ENCODE peak calls at places on chromosomes 2 and 18, in five cellular contexts. C, Y, U, W and I are unnamed samples. For H3K27me3, the result is how much of the 10 kb centered on the place peaks cover.

GRCh38 chr2:42918671-42919335 is 126.4 kb upstream of the HAAO start:
- DNase-seq in C (no peak), Y (no peak), U (no peak), W (no peak), I (no peak)

GRCh38 chr2:131058214-131058613 is 35.0 kb downstream of the FAM168B start:
- DNase-seq in C (no peak), Y (no peak), U (no peak), W (no peak), I (no peak)

GRCh38 chr18:22728481-22729105 is 204.5 kb upstream of the RBBP8 start:
- DNase-seq in C (no peak), Y (no peak), U (no peak), W (no peak), I (no peak)

GRCh38 chr18:3273042-3273441 is 11.1 kb downstream of the MYL12B start:
- DNase-seq in C (no peak), Y (no peak), U (no peak), W (no peak), I (no peak)

GRCh38 chr2:180656455-180656847 is 324.0 kb upstream of the UBE2E3 start:
- DNase-seq in C (no peak), Y (peak), U (no peak), W (peak), I (no peak)

GRCh38 chr2:221676566-221677172 is 104.6 kb upstream of the EPHA4 start:
- DNase-seq in C (no peak), Y (no peak), U (no peak), W (no peak), I (no peak)

GRCh38 chr2:219495531-219496122 is 3.1 kb upstream of the GMPPA start:
- DNase-seq in C (no peak), Y (peak), U (peak), W (peak), I (peak)

GRCh38 chr2:202950592-202950991 is 38.5 kb downstream of the CARF start:
- DNase-seq in C (no peak), Y (no peak), U (peak), W (no peak), I (no peak)

GRCh38 chr2:237500681-237501424 is 13.8 kb downstream of the MLPH start:
- DNase-seq in C (peak), Y (peak), U (peak), W (no peak), I (no peak)

GRCh38 chr2:206443735-206444527 is 599 bp downstream of the ADAM23 start:
- DNase-seq in C (no peak), Y (no peak), U (no peak), W (no peak), I (no peak)

GRCh38 chr2:170845343-170845742 is 28.7 kb downstream of the GAD1 start:
- DNase-seq in C (no peak), Y (peak), U (peak), W (no peak), I (no peak)

GRCh38 chr18:74868461-74868860 is 270.8 kb downstream of the ZNF407 start:
- DNase-seq in C (no peak), Y (no peak), U (no peak), W (no peak), I (no peak)

GRCh38 chr2:239377591-239377990 is 23.2 kb downstream of the HDAC4 start:
- DNase-seq in C (no peak), Y (no peak), U (no peak), W (no peak), I (no peak)

GRCh38 chr2:239154971-239155805 is 245.6 kb downstream of the HDAC4 start:
- DNase-seq in C (no peak), Y (no peak), U (no peak), W (no peak), I (no peak)

GRCh38 chr2:127953849-127954248 is 68.1 kb upstream of the AMMECR1L start:
- DNase-seq in C (no peak), Y (peak), U (no peak), W (no peak), I (no peak)

GRCh38 chr2:75540994-75541393 is 19.7 kb downstream of the EVA1A start:
- DNase-seq in C (no peak), Y (no peak), U (no peak), W (no peak), I (no peak)

GRCh38 chr2:131016826-131017596 is 76.2 kb downstream of the FAM168B start:
- DNase-seq in C (no peak), Y (no peak), U (no peak), W (peak), I (no peak)

GRCh38 chr2:29367986-29368677 is 252.9 kb downstream of the CLIP4 start:
- DNase-seq in C (no peak), Y (no peak), U (no peak), W (no peak), I (no peak)

GRCh38 chr2:16656784-16657391 is 8.7 kb downstream of the CYRIA start:
- DNase-seq in C (no peak), Y (no peak), U (no peak), W (no peak), I (peak)

GRCh38 chr2:54760310-54760709 is 36.8 kb downstream of the EML6 start:
- DNase-seq in C (no peak), Y (no peak), U (no peak), W (no peak), I (no peak)

GRCh38 chr18:31250902-31251301 is 67.1 kb upstream of the DSG1 start:
- DNase-seq in C (no peak), Y (no peak), U (no peak), W (no peak), I (no peak)

GRCh38 chr2:106115250-106115649 is 78.9 kb downstream of the UXS1 start:
- DNase-seq in C (no peak), Y (peak), U (peak), W (peak), I (no peak)

GRCh38 chr2:148614332-148615049 is 30.1 kb upstream of the EPC2 start:
- DNase-seq in C (peak), Y (peak), U (peak), W (no peak), I (peak)

GRCh38 chr18:71443726-71444480 is 1100.2 kb downstream of the CBLN2 start:
- DNase-seq in C (no peak), Y (no peak), U (no peak), W (no peak), I (no peak)

GRCh38 chr2:163801499-163801893 is 65.7 kb upstream of the FIGN start:
- DNase-seq in C (no peak), Y (no peak), U (no peak), W (no peak), I (no peak)

GRCh38 chr2:124081154-124081771 is 56.2 kb downstream of the CNTNAP5 start:
- DNase-seq in C (no peak), Y (no peak), U (no peak), W (no peak), I (no peak)

GRCh38 chr2:172740871-172741270 is 5.2 kb downstream of the RAPGEF4 start:
- DNase-seq in C (no peak), Y (no peak), U (no peak), W (no peak), I (no peak)

GRCh38 chr2:40130251-40130994 is 321.5 kb downstream of the SLC8A1 start:
- DNase-seq in C (no peak), Y (no peak), U (no peak), W (no peak), I (no peak)

GRCh38 chr2:31429759-31430438 is 15.4 kb upstream of the XDH start:
- DNase-seq in C (no peak), Y (peak), U (no peak), W (no peak), I (no peak)

GRCh38 chr18:47118986-47119385 is 31.3 kb downstream of the HDHD2 start:
- DNase-seq in C (no peak), Y (no peak), U (no peak), W (no peak), I (no peak)

GRCh38 chr18:76126327-76126726 is 368.7 kb downstream of the ZNF516 start:
- DNase-seq in C (peak), Y (no peak), U (no peak), W (no peak), I (no peak)

GRCh38 chr2:101750688-101751087 is 53.2 kb downstream of the MAP4K4 start:
- DNase-seq in C (no peak), Y (no peak), U (no peak), W (peak), I (no peak)

GRCh38 chr18:49757513-49758262 is 55.6 kb downstream of the ACAA2 start:
- DNase-seq in C (no peak), Y (peak), U (peak), W (no peak), I (no peak)

GRCh38 chr2:39704540-39704939 is 38.8 kb downstream of the TMEM178A start:
- DNase-seq in C (no peak), Y (no peak), U (no peak), W (peak), I (no peak)

GRCh38 chr2:181106789-181107418 is 126.5 kb downstream of the UBE2E3 start:
- DNase-seq in C (no peak), Y (peak), U (peak), W (no peak), I (peak)

GRCh38 chr2:159118859-159119510 is 150.5 kb downstream of the TANC1 start:
- DNase-seq in C (no peak), Y (no peak), U (no peak), W (no peak), I (no peak)
- TF ChIP-seq YY1 in C (no peak), Y (no peak), U (no peak), W (no peak), I (no peak)

GRCh38 chr2:176645494-176645893 is 376.3 kb downstream of the MTX2 start:
- DNase-seq in C (no peak), Y (no peak), U (no peak), W (no peak), I (no peak)

GRCh38 chr2:176648691-176649297 is 379.6 kb downstream of the MTX2 start:
- DNase-seq in C (no peak), Y (no peak), U (no peak), W (no peak), I (no peak)

GRCh38 chr2:176646033-176646615 is 376.9 kb downstream of the MTX2 start:
- DNase-seq in C (peak), Y (no peak), U (no peak), W (no peak), I (no peak)

GRCh38 chr2:176650101-176650500 is 380.9 kb downstream of the MTX2 start:
- DNase-seq in C (no peak), Y (no peak), U (no peak), W (no peak), I (no peak)

DNA sequence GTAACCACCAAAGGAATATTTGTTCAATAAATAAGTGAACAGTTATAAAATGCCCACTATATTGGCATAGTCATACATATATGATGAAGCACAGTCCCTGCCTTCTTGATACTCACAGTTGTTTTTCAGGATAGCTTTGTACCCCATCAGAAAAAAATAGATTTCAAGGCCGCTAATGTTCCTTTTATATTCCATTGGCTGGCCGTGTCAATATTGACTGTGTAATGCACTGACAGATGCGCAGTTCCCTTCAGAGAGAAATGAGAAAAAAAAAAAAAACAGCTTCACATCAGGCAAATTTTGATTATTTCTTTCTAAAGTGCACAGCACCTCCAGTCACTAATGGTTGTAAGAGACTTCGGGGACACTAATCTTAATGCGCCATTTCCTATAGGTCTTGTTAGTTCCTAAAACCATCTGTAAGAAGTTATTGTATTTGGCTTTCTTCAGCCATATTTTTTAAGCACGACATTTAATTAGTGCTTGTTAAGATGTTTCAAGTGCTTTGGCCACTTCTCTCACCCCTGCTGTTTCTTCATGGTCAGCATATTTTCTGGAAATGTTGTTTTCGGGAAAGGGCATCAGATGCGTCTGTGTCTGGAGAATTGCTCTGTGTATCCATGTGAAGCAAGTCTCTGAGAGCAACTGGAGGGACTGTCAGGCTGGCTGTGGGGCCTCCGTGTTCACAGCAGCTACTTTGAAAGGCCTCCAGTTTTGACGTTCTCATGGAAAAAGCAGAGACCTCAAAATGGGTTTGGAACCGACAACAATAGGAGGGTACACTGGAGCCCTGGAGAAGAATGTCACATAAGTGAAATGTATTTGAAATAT is 378.3 kb downstream of the MTX2 start:
- DNase-seq in C (no peak), Y (no peak), U (no peak), W (no peak), I (no peak)
- H3K27me3 ChIP-seq in C (under half), Y (under half), U (under half), W (under half), I (under half)

DNA sequence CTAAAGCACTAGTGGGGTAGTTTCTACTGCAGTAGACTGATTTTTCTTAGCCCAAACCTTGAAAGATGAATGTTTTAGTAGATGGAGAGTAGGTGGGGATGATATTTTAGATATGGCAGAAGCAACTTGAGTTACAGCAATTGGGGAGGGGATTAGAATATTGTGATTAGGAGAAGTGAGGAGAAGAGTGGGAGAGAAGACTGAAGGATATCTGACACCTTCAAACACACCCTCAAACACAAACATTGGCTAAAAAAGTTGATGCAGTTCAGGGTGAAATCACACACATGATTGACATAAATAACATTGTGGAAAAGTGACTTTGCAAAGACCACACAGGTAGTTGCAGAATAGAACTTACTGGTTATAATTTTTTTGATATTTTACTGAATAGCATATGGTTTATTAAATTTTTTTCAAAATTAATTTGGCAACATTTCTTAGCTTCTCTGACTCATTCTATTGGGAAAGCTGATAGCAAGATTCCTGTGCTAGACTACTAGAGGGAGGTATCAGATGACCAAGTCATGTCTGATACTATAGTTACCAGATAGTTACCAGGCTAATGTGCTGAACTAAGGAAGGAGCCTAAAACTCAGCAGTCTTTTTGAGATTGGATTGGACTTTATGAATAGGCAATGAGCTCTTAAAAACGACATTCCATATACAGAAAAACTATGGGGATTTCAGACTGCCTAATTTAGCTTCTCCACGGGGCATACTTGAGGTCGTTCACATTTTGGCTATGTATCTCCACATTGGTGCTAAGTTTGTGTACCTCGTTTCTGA is 73.0 kb downstream of the ACTR3 start:
- DNase-seq in C (no peak), Y (no peak), U (no peak), W (no peak), I (no peak)
- TF ChIP-seq CEBPB in C (no peak), Y (no peak), U (no peak), W (no peak), I (no peak)

DNA sequence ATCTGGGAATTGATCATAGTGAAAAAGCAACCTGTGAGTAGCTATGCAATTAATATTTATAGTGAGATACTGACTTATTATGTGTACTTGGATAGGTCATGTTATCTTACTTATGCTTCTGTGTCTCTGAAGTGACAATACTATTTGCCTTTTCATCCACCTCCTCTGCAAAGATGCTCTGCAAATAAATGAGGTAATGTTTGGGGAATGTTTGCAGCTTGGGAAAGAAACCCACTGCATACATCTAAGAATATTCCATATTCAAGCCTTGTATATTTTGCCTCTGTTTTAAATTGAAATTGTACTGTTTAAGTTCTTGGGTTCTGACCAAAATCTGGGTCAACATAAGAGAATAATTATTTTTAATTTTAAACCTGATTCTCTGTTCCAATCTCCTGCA is 217.4 kb upstream of the DTNA start:
- DNase-seq in C (no peak), Y (no peak), U (no peak), W (peak), I (no peak)
- TF ChIP-seq YY1 in C (no peak), Y (no peak), U (no peak), W (no peak), I (no peak)

DNA sequence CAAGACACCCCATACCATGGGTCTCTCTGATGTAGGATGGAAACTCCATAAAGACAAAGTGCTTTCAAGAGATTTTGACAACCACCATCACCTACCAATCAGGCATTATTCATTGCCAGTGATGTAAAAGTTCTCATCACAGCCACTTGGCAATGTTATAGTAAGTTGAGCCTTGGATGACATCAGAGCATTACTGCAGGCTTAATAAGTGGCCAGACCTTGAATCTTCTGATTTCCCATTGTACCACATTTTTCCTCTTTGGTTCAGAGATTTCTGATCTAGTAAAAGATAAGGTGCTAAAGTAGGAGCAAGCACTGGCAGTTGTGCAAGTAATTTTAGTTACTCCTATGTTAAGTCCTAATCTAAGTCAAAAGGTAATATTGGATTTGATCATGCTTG is 36.5 kb downstream of the OSR1 start:
- DNase-seq in C (no peak), Y (no peak), U (no peak), W (peak), I (no peak)
- H3K27me3 ChIP-seq in C (under half), Y (under half), U (under half), W (under half), I (under half)

DNA sequence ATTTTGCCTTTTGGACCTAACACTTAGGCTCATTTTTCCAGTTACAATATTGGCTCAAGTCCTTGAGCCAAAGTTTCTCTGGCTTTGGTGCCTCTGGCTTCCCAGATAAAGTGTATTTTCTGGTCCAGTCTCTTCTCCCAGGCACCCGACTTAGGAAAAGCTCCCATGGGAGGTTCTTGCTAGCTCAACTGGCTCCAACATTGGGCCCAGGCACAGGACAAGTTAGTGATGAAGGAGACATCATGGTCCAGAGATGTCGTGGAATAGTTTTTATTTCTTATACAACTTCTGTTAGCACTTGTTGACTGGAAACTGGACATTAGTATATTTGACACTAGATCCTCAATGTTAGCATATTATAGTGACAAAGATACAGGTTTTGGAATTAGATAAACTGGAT is 8.2 kb upstream of the ZEB2 start:
- DNase-seq in C (no peak), Y (no peak), U (no peak), W (no peak), I (no peak)
- TF ChIP-seq CEBPB in C (no peak), Y (no peak), U (no peak), W (no peak), I (no peak)

DNA sequence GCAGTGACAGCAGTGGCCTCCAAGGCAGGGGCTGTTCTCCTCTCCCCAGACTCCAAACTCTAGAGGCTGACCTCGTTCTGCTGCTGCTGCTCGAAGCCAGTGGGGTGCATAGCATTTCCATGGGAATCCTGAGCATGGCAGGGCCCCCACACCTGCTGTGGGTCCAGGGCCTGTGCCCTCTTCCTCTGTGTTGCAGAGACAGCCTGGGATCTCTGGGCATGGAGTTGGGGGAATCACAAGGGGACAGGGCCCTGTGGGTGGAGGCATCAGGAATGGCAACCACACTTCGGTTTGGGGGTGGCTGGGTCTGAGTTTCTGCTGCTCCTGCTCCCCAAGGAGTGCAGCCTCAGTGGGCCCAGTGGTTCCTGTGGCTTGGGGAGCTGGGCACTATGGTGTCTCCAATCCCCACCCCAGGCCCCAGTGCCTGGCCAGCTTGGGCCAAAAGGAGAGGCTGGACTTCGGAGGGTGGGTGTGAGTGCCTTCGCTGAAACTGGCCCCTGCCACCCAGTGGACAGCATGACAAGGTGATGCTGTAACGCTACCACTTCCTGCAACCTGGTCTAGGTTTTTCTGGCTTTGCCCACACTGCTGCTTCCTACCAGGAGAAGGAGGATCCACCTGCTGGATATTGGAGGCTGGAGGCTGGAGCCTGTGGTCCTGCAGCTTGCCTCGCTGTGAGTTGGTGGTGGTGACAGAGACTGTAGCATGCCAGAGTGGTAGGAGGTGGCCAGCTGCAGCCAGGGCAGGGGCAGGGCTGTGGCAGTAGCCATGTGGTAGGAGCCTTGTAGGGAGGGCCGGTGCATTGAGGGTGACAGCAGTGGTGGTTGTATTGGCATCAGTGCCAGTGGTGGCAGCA is 56.6 kb downstream of the SOWAHC start:
- DNase-seq in C (no peak), Y (no peak), U (no peak), W (peak), I (no peak)
- TF ChIP-seq YY1 in C (no peak), Y (no peak), U (no peak), W (no peak), I (no peak)

GRCh38 chr2:45654250-45654649 is 2.8 kb downstream of the PRKCE start:
- DNase-seq in C (no peak), Y (no peak), U (no peak), W (no peak), I (no peak)
- H3K27me3 ChIP-seq in C (half or more), Y (under half), U (under half), W (under half), I (under half)